ENCODE peak calls at places on chromosomes 16 and 17, in six cellular contexts. M is stimulated activated CD4-positive, alpha-beta T cell treated with anti-CD3 and anti-CD28 coated beads, Interleukin-12 subunit alpha, Interleukin-12 subunit beta, amount 100 ng/mL, for 4 hours; L is fibroblast of the aortic adventitia; K is NCI-H1417 treated with DMSO at 0.1 percent for 48 hours; D is MCF 10A; J is NCI-H69. Y is an unnamed sample.

GRCh38 chr16:66250686-66251405 is 115.6 kb upstream of the CDH5 start:
- DNase-seq in K (no peak), M (no peak), L (peak; percentile 87), J (peak; percentile 9), D (peak; percentile 48), Y (no peak)

GRCh38 chr16:48534601-48535340 is 75.2 kb downstream of the N4BP1 start:
- DNase-seq in M (no peak), J (no peak), K (no peak), D (no peak), L (no peak), Y (no peak)

GRCh38 chr17:75724016-75725003 is 3.1 kb downstream of the ITGB4 start:
- DNase-seq in D (no peak), K (no peak), M (no peak), J (no peak), L (no peak), Y (no peak)

GRCh38 chr16:84868328-84868727 is 48.5 kb downstream of the CRISPLD2 start:
- DNase-seq in K (no peak), L (no peak), M (no peak), J (no peak), D (no peak), Y (no peak)

GRCh38 chr16:52561910-52562741 is 15.2 kb upstream of the TOX3 start:
- DNase-seq in J (peak; percentile 91), K (peak; percentile 67), D (no peak), L (no peak), M (no peak), Y (no peak)

GRCh38 chr16:19595043-19595767 is 39.7 kb downstream of the VPS35L start:
- DNase-seq in K (no peak), L (peak; percentile 94), D (peak; percentile 83), M (no peak), J (no peak), Y (no peak)

GRCh38 chr16:57528499-57529323 is 7.7 kb downstream of the CCDC102A start:
- DNase-seq in K (no peak), J (no peak), M (no peak), D (no peak), L (no peak), Y (no peak)

GRCh38 chr16:82509636-82510035 is 117.1 kb upstream of the CDH13 start:
- DNase-seq in L (no peak), K (no peak), J (no peak), M (no peak), D (no peak), Y (no peak)

GRCh38 chr17:12983986-12984932 is 33.6 kb downstream of the ELAC2 start:
- DNase-seq in L (peak; percentile 98), D (peak; percentile 35), K (no peak), J (peak; percentile 3), M (no peak), Y (no peak)

GRCh38 chr16:69190046-69190588 is 3.2 kb downstream of the SNTB2 start:
- DNase-seq in M (no peak), L (no peak), D (no peak), K (no peak), J (no peak), Y (no peak)

GRCh38 chr17:49928126-49928800 is 40.7 kb upstream of the DLX4 start:
- DNase-seq in M (no peak), D (no peak), J (peak; percentile 60), K (no peak), L (no peak), Y (no peak)

GRCh38 chr17:31740611-31741082 is 118.4 kb downstream of the COPRS start:
- DNase-seq in D (no peak), K (no peak), L (peak; percentile 92), J (no peak), M (no peak), Y (no peak)

GRCh38 chr17:75507712-75508111 is 7.6 kb downstream of the CASKIN2 start:
- DNase-seq in K (no peak), M (no peak), D (no peak), L (no peak), J (no peak), Y (no peak)

GRCh38 chr16:4142268-4142667 is 26.0 kb upstream of the ADCY9 start:
- DNase-seq in L (no peak), K (no peak), D (no peak), J (no peak), M (no peak), Y (no peak)

GRCh38 chr17:57636985-57637667 is 108.0 kb downstream of the CCDC182 start:
- DNase-seq in L (no peak), D (no peak), J (peak; percentile 60), K (no peak), M (no peak), Y (no peak)

GRCh38 chr16:85384831-85385462 is 228.2 kb upstream of the GSE1 start:
- DNase-seq in K (no peak), M (no peak), J (peak; percentile 95), L (no peak), D (peak; percentile 91), Y (no peak)

GRCh38 chr17:20097362-20097761 is 88.2 kb downstream of the SPECC1 start:
- DNase-seq in J (no peak), M (no peak), L (no peak), D (no peak), K (no peak), Y (no peak)

GRCh38 chr17:44798352-44798751 is 31.7 kb downstream of the GJC1 start:
- DNase-seq in L (no peak), J (no peak), M (no peak), D (no peak), K (no peak), Y (no peak)

GRCh38 chr16:54048994-54049929 is 237.3 kb downstream of the IRX3 start:
- DNase-seq in L (no peak), D (no peak), J (peak; percentile 84), M (no peak), K (no peak), Y (no peak)

GRCh38 chr16:29820271-29820701 is at the start of gene MVP:
- DNase-seq in M (peak; percentile 45), J (peak; percentile 55), K (no peak), D (peak; percentile 79), L (peak; percentile 75), Y (no peak)

GRCh38 chr16:57999971-58000705 is at the start of gene ZNF319:
- DNase-seq in D (no peak), L (no peak), J (no peak), M (peak; percentile 18), K (no peak), Y (no peak)

GRCh38 chr16:7953360-7953759 is 620.7 kb downstream of the RBFOX1 start:
- DNase-seq in M (no peak), J (no peak), D (no peak), K (no peak), L (no peak), Y (no peak)

GRCh38 chr17:48809182-48809581 is 7.8 kb downstream of the TTLL6 start:
- DNase-seq in D (no peak), L (no peak), M (no peak), J (no peak), K (no peak), Y (no peak)

GRCh38 chr17:78802459-78802858 is 20.4 kb upstream of the CYTH1 start:
- DNase-seq in J (no peak), L (no peak), M (no peak), K (no peak), D (no peak), Y (no peak)

GRCh38 chr17:1959871-1960569 is 65.1 kb downstream of the RTN4RL1 start:
- DNase-seq in L (peak; percentile 42), D (no peak), K (no peak), J (peak; percentile 9), M (no peak), Y (no peak)

GRCh38 chr16:23148513-23149266 is 562 bp downstream of the USP31 start:
- DNase-seq in M (peak; percentile 51), K (no peak), L (peak; percentile 42), D (peak; percentile 54), J (peak; percentile 82), Y (peak; percentile 47)